ENCODE peak calls at places on chromosomes 11 and 22, in five cellular contexts. E, U, X, G and L are unnamed samples.
A peak's percentile ranks its signal among the peaks of the same experiment; 100 is the strongest.

GRCh38 chr11:57475191-57475590 is 14.9 kb downstream of the RTN4RL2 start:
- DNase-seq in G (no peak), X (no peak), U (no peak), E (no peak), L (no peak)

GRCh38 chr11:124285610-124286344 is 28.0 kb downstream of the OR8D1 start:
- DNase-seq in E (peak; percentile 73), U (no peak), X (no peak), G (no peak), L (no peak)

GRCh38 chr11:91528965-91529364 is 695.7 kb upstream of the FAT3 start:
- DNase-seq in X (no peak), G (no peak), U (no peak), E (no peak), L (no peak)

GRCh38 chr22:26477341-26477731 is 6.2 kb downstream of the HPS4 start:
- DNase-seq in U (no peak), G (no peak), E (no peak), X (no peak), L (no peak)

GRCh38 chr11:94243571-94244229 is 60.7 kb upstream of the IZUMO1R start:
- DNase-seq in U (no peak), X (no peak), E (no peak), G (no peak), L (no peak)

GRCh38 chr22:35608088-35608487 is 9.0 kb downstream of the MB start:
- DNase-seq in E (no peak), U (no peak), G (no peak), X (no peak), L (no peak)

GRCh38 chr11:6927030-6927617 is 898 bp downstream of the ZNF215 start:
- DNase-seq in G (peak; percentile 11), X (no peak), E (peak; percentile 3), U (no peak), L (no peak)

GRCh38 chr11:108549319-108549885 is 44.2 kb downstream of the EXPH5 start:
- DNase-seq in X (no peak), G (peak; percentile 29), U (no peak), E (no peak), L (no peak)

GRCh38 chr22:46112405-46112804 is 37.9 kb upstream of the PPARA start:
- DNase-seq in G (no peak), E (no peak), U (no peak), X (no peak), L (no peak)

GRCh38 chr11:75506827-75507226 is 18.9 kb downstream of the GDPD5 start:
- DNase-seq in X (no peak), E (no peak), U (no peak), G (no peak), L (no peak)

GRCh38 chr11:3959015-3959917 is 103.8 kb downstream of the STIM1 start:
- DNase-seq in G (peak; percentile 51), U (no peak), X (no peak), E (no peak), L (no peak)

GRCh38 chr11:59787816-59788215 is 22.8 kb downstream of the MRPL16 start:
- DNase-seq in E (peak; percentile 84), U (no peak), X (no peak), G (no peak), L (no peak)

GRCh38 chr22:21951931-21952465 is 650 bp downstream of the PPM1F start:
- DNase-seq in G (peak; percentile 83), E (peak; percentile 51), X (peak; percentile 62), U (no peak), L (no peak)

GRCh38 chr11:29336727-29337212 is 680.1 kb downstream of the KCNA4 start:
- DNase-seq in X (no peak), G (no peak), E (no peak), U (no peak), L (no peak)

GRCh38 chr11:130871616-130872015 is 44.7 kb downstream of the SNX19 start:
- DNase-seq in G (no peak), U (no peak), E (no peak), X (no peak), L (no peak)

GRCh38 chr11:16612801-16613400 is 125.5 kb upstream of the C11orf58 start:
- DNase-seq in G (no peak), U (no peak), X (no peak), E (peak; percentile 8), L (no peak)

GRCh38 chr22:29511126-29511854 is 31.3 kb downstream of the NEFH start:
- DNase-seq in X (no peak), E (no peak), U (no peak), G (no peak), L (no peak)

GRCh38 chr11:98772799-98773198 is 247.9 kb upstream of the CNTN5 start:
- DNase-seq in G (no peak), E (no peak), X (no peak), U (no peak), L (no peak)

GRCh38 chr22:43514476-43515157 is 102.8 kb downstream of the MPPED1 start:
- DNase-seq in X (no peak), G (no peak), U (no peak), E (no peak), L (no peak)

GRCh38 chr11:131392528-131393255 is 22.3 kb downstream of the NTM start:
- DNase-seq in X (no peak), U (no peak), G (peak; percentile 2), E (no peak), L (no peak)

GRCh38 chr22:22031183-22031560 is 48.6 kb upstream of the TOP3B start:
- DNase-seq in X (no peak), E (no peak), U (no peak), G (no peak), L (no peak)

GRCh38 chr11:65141896-65142494 is 7.7 kb upstream of the SYVN1 start:
- DNase-seq in E (no peak), X (peak; percentile 9), G (no peak), U (no peak), L (no peak)

GRCh38 chr22:23036684-23037428 is 33.5 kb upstream of the GNAZ start:
- DNase-seq in X (peak; percentile 52), E (peak; percentile 20), U (no peak), G (no peak), L (no peak)

GRCh38 chr22:26327306-26327705 is 101.8 kb upstream of the ASPHD2 start:
- DNase-seq in U (no peak), G (no peak), X (no peak), E (no peak), L (no peak)

GRCh38 chr11:11148598-11148997 is 204.5 kb downstream of the CSNK2A3 start:
- DNase-seq in U (no peak), E (no peak), X (no peak), G (no peak), L (no peak)

GRCh38 chr11:5136246-5136645 is 1.9 kb downstream of the OR52A5 start:
- DNase-seq in X (no peak), E (no peak), G (no peak), U (no peak), L (no peak)

GRCh38 chr22:39938509-39938908 is 21.7 kb upstream of the TMA7B start:
- DNase-seq in U (no peak), X (no peak), G (no peak), E (no peak), L (no peak)

GRCh38 chr11:112355726-112356125 is 95.1 kb upstream of the PLET1 start:
- DNase-seq in E (no peak), U (no peak), G (peak; percentile 42), X (peak; percentile 82), L (no peak)

DNA sequence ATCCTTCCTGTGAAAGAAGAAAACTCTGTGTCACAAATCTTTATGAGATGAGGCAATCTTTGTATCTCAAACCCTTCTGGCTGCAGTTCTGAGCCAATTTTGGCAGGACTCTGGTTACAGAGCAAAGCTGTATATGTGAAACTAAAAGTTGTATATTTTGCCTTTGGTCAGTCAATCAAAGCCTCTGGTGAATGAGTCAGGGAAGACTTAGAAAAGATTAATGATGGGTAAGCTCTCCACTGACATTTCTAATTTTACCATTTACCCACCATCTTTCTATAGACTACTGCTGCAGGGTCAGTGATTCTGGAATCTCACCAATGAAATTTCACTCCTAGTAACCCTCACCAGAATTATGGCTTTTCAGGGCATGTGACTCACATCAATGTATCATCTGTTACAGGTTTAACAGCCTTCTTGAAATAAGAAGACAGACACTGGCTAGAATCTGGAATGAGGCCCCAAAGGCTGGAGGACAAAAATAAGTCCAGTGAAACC is 43.3 kb downstream of the USP35 start:
- DNase-seq in G (no peak), X (no peak), U (no peak), E (no peak), L (no peak)
- H3K27ac ChIP-seq in G (no peak overlapping the region), X (no peak overlapping the region), U (peak overlapping the region; percentile 69), E (no peak overlapping the region), L (peak overlapping the region; percentile 77)

GRCh38 chr22:38207898-38208432 is 6.2 kb downstream of the MAFF start:
- DNase-seq in X (no peak), G (no peak), U (no peak), E (no peak), L (no peak)
- H3K4me1 ChIP-seq in X (peaks cover 15% of the 10 kb centered on the region), G (no peaks in the 10 kb centered on the region), U (peaks cover 38% of the 10 kb centered on the region), E (peaks cover 18% of the 10 kb centered on the region), L (peaks cover 27% of the 10 kb centered on the region)

DNA sequence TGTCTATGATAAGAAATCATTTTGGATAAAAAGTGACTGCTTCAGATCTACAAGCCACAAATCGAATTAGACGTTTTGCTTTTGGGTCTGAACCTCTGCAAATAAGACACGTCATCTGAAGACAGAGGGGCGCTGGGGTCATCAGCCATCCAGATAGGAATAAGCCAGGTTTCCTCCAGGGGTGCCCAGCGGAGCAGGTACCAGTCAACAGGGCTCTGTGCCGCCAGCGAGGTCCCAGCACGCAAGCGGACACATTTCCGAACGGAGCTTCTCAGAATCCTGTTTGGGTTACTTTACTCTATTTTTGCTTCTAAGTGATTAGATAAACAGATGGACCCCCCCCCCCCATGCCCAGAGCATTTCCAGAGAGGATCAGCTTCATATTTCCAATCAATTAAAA is 873.8 kb downstream of the BRD1 start:
- DNase-seq in E (no peak), X (peak; percentile 5), G (no peak), U (no peak), L (no peak)
- H3K9me3 ChIP-seq in E (peaks cover 10% of the 10 kb centered on the region), X (no peaks in the 10 kb centered on the region), G (no peaks in the 10 kb centered on the region), U (no peaks in the 10 kb centered on the region), L (no peaks in the 10 kb centered on the region)

DNA sequence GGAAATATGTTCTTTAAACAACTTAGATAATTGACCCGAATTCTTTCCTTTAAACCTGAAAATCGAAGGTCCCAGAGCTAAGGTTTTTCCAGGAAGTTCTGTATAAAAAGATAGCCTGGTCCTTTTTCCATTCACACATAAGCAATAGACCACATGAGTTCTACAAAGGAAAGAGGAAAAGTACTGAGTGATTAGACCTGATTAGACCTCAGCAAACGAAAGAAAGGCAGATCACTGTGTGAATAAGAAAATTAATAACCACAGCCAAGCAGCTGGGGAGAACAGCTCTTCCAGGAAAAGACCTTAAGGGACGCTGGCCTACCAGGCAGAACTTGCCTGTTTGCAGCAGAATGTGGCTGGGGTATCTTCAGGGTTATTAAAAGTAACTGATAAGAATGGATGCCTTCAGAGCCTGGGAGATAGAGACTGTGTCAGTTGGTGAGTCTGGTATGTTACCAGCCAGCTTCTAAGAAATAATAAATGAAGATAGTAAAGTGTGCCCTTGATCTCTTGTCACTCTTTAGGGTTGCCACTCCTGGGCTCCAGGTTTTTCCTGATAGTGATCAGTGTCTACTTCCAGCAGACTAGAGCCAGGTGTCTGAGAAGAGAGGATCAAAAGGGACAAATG is 172.9 kb downstream of the DBX1 start:
- DNase-seq in G (peak; percentile 34), E (peak; percentile 80), X (no peak), U (no peak), L (no peak)
- H3K27ac ChIP-seq in G (no peak overlapping the region), E (no peak overlapping the region), X (no peak overlapping the region), U (peak overlapping the region; percentile 54), L (peak overlapping the region; percentile 52)